ENCODE peak calls at places on chromosomes 16 and 17, in ten cellular contexts. Z is AG09309; I is AG04450; V is T-helper 1 cell; A is activated CD4-positive, alpha-beta T cell treated with anti-CD3 and anti-CD28 coated beads, Interleukin-2, amount 10 ng/mL, durations not matched to agents 7 days and 5 days; O is ascending aorta; Q is NCI-H748 treated with DMSO at 0.1 percent for 48 hours; L is activated naive CD8-positive, alpha-beta T cell treated with anti-CD3 and anti-CD28 coated beads, Interleukin-2, amount 10 ng/mL, durations not matched to agents 7 days and 5 days; Y is AG04449; C is NCI-H1417. D is an unnamed sample.

GRCh38 chr17:44379887-44380286 is 9.6 kb downstream of the ITGA2B start:
- DNase-seq in Z (no peak), L (no peak), V (no peak), I (no peak), C (no peak), Y (no peak), Q (no peak), A (no peak), O (no peak), D (no peak)

GRCh38 chr17:68424861-68425260 is 32.4 kb downstream of the WIPI1 start:
- DNase-seq in L (no peak), A (no peak), Q (peak), O (no peak), V (no peak), Z (no peak), I (no peak), C (peak), Y (no peak), D (no peak)

GRCh38 chr16:65000654-65001053 is 121.2 kb downstream of the CDH11 start:
- DNase-seq in C (no peak), I (no peak), O (no peak), Y (no peak), Q (no peak), V (no peak), L (no peak), A (no peak), Z (no peak), D (no peak)

GRCh38 chr17:80922580-80923160 is 69.0 kb upstream of the CHMP6 start:
- DNase-seq in I (no peak), Y (no peak), C (no peak), V (no peak), Q (no peak), O (no peak), L (no peak), Z (no peak), A (no peak), D (no peak)

GRCh38 chr17:21458036-21458435 is 81.9 kb downstream of the KCNJ12 start:
- DNase-seq in O (peak), A (no peak), L (no peak), I (no peak), Y (no peak), C (no peak), V (no peak), Z (no peak), Q (no peak), D (no peak)

GRCh38 chr17:37672545-37673078 is 29.4 kb upstream of the DDX52 start:
- DNase-seq in Z (no peak), C (no peak), I (no peak), V (no peak), Q (no peak), Y (peak), O (no peak), L (no peak), A (no peak), D (no peak)

GRCh38 chr17:14688134-14688533 is 387.3 kb downstream of the HS3ST3B1 start:
- DNase-seq in V (no peak), O (no peak), Y (no peak), C (no peak), Z (no peak), A (no peak), Q (no peak), I (no peak), L (no peak), D (no peak)

GRCh38 chr17:46819906-46820351 is 1.4 kb upstream of the WNT3 start:
- DNase-seq in V (no peak), C (no peak), Y (no peak), O (no peak), A (no peak), Q (no peak), I (no peak), Z (no peak), L (no peak), D (no peak)

GRCh38 chr17:64736804-64737492 is 74.8 kb upstream of the SMURF2 start:
- DNase-seq in L (peak), I (peak), O (no peak), Y (no peak), V (no peak), Q (no peak), Z (no peak), C (peak), A (peak), D (peak)

GRCh38 chr17:731943-732787 is at the start of gene TLCD3A:
- DNase-seq in V (peak), A (peak), O (peak), Y (no peak), Q (no peak), I (no peak), Z (no peak), L (peak), C (peak), D (no peak)

GRCh38 chr16:52068447-52069074 is 478.4 kb downstream of the TOX3 start:
- DNase-seq in I (no peak), O (no peak), V (no peak), L (no peak), Q (peak), C (peak), Z (no peak), Y (no peak), A (no peak), D (no peak)

GRCh38 chr17:58335061-58335731 is 6.6 kb upstream of the TSPOAP1 start:
- DNase-seq in V (no peak), Z (no peak), O (no peak), Y (no peak), Q (no peak), C (no peak), I (no peak), A (peak), L (peak), D (no peak)

GRCh38 chr17:303161-303560 is 49.4 kb downstream of the RPH3AL start:
- DNase-seq in A (no peak), O (no peak), L (no peak), C (no peak), V (no peak), Q (no peak), Z (no peak), Y (no peak), I (no peak), D (no peak)

GRCh38 chr17:2809337-2809736 is 13.1 kb downstream of the RAP1GAP2 start:
- DNase-seq in O (no peak), Y (no peak), Q (no peak), I (no peak), V (no peak), C (no peak), A (no peak), L (no peak), Z (no peak), D (no peak)

GRCh38 chr17:48444531-48445247 is 14.7 kb upstream of the SKAP1 start:
- DNase-seq in L (peak), Q (no peak), Y (no peak), I (no peak), C (no peak), Z (no peak), A (peak), O (no peak), V (no peak), D (no peak)

GRCh38 chr17:20092292-20092867 is 83.2 kb downstream of the SPECC1 start:
- DNase-seq in Z (no peak), I (no peak), L (no peak), O (no peak), A (no peak), Y (no peak), Q (no peak), V (no peak), C (peak), D (no peak)

GRCh38 chr16:2035431-2036199 is 8.9 kb downstream of the NHERF2 start:
- DNase-seq in V (no peak), Q (no peak), O (peak), A (no peak), L (no peak), C (peak), Y (no peak), I (peak), Z (peak), D (no peak)

GRCh38 chr17:80097307-80097630 is 4.1 kb upstream of the GAA start:
- DNase-seq in V (no peak), C (no peak), Z (no peak), L (no peak), A (no peak), Q (no peak), Y (no peak), O (no peak), I (no peak), D (no peak)

GRCh38 chr17:34720760-34721159 is 141.4 kb downstream of the TMEM132E start:
- DNase-seq in Z (no peak), O (no peak), Y (no peak), Q (no peak), L (no peak), V (no peak), A (no peak), C (no peak), I (no peak), D (no peak)

GRCh38 chr17:76943781-76944213 is 75.6 kb downstream of the MGAT5B start:
- DNase-seq in Z (no peak), A (no peak), Q (peak), C (no peak), I (no peak), Y (no peak), O (no peak), L (no peak), V (no peak), D (no peak)

GRCh38 chr17:78925234-78925633 is at the start of gene TIMP2:
- DNase-seq in O (peak), Q (peak), A (peak), I (peak), Y (no peak), Z (peak), L (peak), V (peak), C (peak), D (no peak)

GRCh38 chr17:65698381-65699061 is 137.1 kb upstream of the AXIN2 start:
- DNase-seq in V (no peak), Y (no peak), C (no peak), I (peak), Z (no peak), L (no peak), O (no peak), Q (no peak), A (no peak), D (peak)

GRCh38 chr16:89965447-89966225 is 17.1 kb downstream of the DEF8 start:
- DNase-seq in Z (no peak), O (no peak), Y (no peak), V (no peak), Q (no peak), C (no peak), A (no peak), I (no peak), L (no peak), D (no peak)

GRCh38 chr16:28494141-28494851 is at the start of gene APOBR:
- DNase-seq in V (peak), L (peak), I (no peak), Y (no peak), A (peak), Z (no peak), Q (no peak), C (no peak), O (peak), D (no peak)

GRCh38 chr17:962650-963049 is 16.9 kb downstream of the NXN start:
- DNase-seq in V (no peak), Z (no peak), L (no peak), Y (no peak), I (no peak), A (no peak), C (no peak), Q (no peak), O (no peak), D (no peak)

GRCh38 chr16:57191056-57191536 is 5.0 kb downstream of the RSPRY1 start:
- DNase-seq in C (no peak), O (no peak), Y (no peak), Z (no peak), V (no peak), Q (no peak), A (no peak), L (no peak), I (no peak), D (no peak)

GRCh38 chr16:87575027-87575804 is 27.1 kb upstream of the JPH3 start:
- DNase-seq in C (no peak), A (no peak), I (no peak), Q (no peak), O (no peak), Z (no peak), L (no peak), Y (no peak), V (no peak), D (no peak)

GRCh38 chr16:85733839-85734170 is 17.1 kb downstream of the C16orf74 start:
- DNase-seq in I (no peak), O (no peak), V (no peak), Z (no peak), L (no peak), A (no peak), Q (no peak), Y (no peak), C (no peak), D (no peak)

GRCh38 chr17:74599531-74599939 is 7.5 kb upstream of the CD300LD start:
- DNase-seq in C (no peak), Y (no peak), O (no peak), V (no peak), I (no peak), A (no peak), Q (no peak), L (no peak), Z (no peak), D (no peak)

GRCh38 chr16:3599922-3600321 is 11.5 kb downstream of the SLX4 start:
- DNase-seq in A (no peak), Z (no peak), C (no peak), L (no peak), Q (no peak), V (no peak), Y (no peak), I (no peak), O (no peak), D (no peak)

GRCh38 chr17:46929413-46929812 is 6.5 kb downstream of the GOSR2 start:
- DNase-seq in A (no peak), I (no peak), O (no peak), Y (no peak), Z (no peak), Q (no peak), L (no peak), C (no peak), V (no peak), D (no peak)

D was measured in non-pigmented ciliary epithelial cell.